ENCODE peak calls at places on chromosomes 3 and 15, in five cellular contexts. O is fibroblast of pulmonary artery, G is mucosa of descending colon, X is B cell, B is lower lobe of right lung. I is an unnamed sample.

GRCh38 chr3:155805802-155806618 is at the start of gene C3orf33:
- DNase-seq in O (peak; percentile 48), X (peak; percentile 89), B (peak; percentile 84), G (peak; percentile 86), I (peak; percentile 47)

GRCh38 chr15:89899303-89899946 is 5.6 kb upstream of the AP3S2 start:
- DNase-seq in X (no peak), G (no peak), O (no peak), B (no peak), I (no peak)

GRCh38 chr15:46304320-46304719 is 669.5 kb downstream of the SQOR start:
- DNase-seq in B (no peak), O (peak; percentile 18), X (no peak), G (no peak), I (no peak)

GRCh38 chr3:132535575-132536441 is 61.3 kb upstream of the ACKR4 start:
- DNase-seq in B (no peak), G (no peak), X (no peak), O (peak; percentile 93), I (peak; percentile 93)

GRCh38 chr15:50916395-50916794 is 7.9 kb downstream of the AP4E1 start:
- DNase-seq in B (no peak), X (no peak), O (no peak), G (no peak), I (no peak)

GRCh38 chr3:149599236-149599635 is 58.6 kb downstream of the WWTR1 start:
- DNase-seq in G (no peak), B (no peak), X (no peak), O (peak; percentile 69), I (no peak)

GRCh38 chr15:60021589-60022378 is 17.7 kb downstream of the FOXB1 start:
- DNase-seq in X (no peak), O (no peak), B (no peak), G (no peak), I (no peak)

GRCh38 chr15:37014137-37014536 is 86.2 kb downstream of the MEIS2 start:
- DNase-seq in O (peak; percentile 75), X (no peak), B (no peak), G (no peak), I (peak; percentile 31)

GRCh38 chr3:59446775-59447465 is 397.1 kb upstream of the CFAP20DC start:
- DNase-seq in B (no peak), X (no peak), G (no peak), O (no peak), I (peak; percentile 6)

GRCh38 chr15:69602921-69603320 is 150.3 kb downstream of the RPLP1 start:
- DNase-seq in X (no peak), O (no peak), G (no peak), B (no peak), I (no peak)

GRCh38 chr3:170033489-170033888 is 4.3 kb upstream of the GPR160 start:
- DNase-seq in B (no peak), G (peak; percentile 57), O (no peak), X (no peak), I (no peak)

GRCh38 chr3:170040283-170040907 is 2.6 kb downstream of the GPR160 start:
- DNase-seq in X (no peak), B (no peak), G (no peak), O (no peak), I (no peak)

GRCh38 chr3:170037463-170038433 is at the start of gene GPR160:
- DNase-seq in B (peak; percentile 94), X (peak; percentile 84), G (peak; percentile 96), O (peak; percentile 37), I (peak; percentile 42)

GRCh38 chr3:170043506-170043905 is 5.7 kb downstream of the GPR160 start:
- DNase-seq in B (no peak), O (no peak), X (no peak), G (no peak), I (peak; percentile 7)

DNA sequence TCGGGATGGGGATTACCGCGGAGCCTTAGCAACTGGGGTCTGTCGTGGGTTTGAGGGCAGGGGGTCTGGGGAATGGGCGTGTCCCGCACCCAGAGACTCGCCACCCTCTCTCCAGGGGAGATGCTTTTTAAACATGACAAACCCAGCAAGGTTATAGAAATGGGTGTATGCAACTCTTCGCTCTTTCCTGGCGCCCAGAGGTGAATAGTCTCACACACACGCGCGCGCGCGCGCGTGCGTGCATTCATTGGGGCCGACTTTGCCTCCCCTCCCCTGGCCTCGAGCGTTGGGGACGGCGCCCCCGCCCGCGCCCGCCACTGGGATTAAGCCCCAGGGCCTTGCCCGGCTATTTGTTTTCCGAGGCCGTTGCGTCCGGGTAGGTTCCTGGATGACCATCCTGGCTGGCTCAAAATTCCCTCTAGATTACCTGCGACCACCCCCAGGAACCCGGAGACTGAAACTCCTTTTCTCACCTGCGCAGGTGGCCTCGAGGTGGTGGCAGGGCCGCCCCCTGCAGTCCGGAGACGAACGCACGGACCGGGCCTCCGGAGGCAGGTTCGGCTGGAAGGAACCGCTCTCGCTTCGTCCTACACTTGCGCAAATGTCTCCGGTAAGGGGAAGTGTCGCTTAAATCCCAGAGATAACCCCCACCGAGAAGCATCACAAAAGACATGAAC is 777 bp downstream of the GPR160 start:
- DNase-seq in O (no peak), B (peak; percentile 74), G (peak; percentile 77), X (peak; percentile 64), I (no peak)
- TF ChIP-seq CTCF in O (no peak), B (peak; percentile 20), G (no peak), X (peak; percentile 47), I (no peak)

GRCh38 chr3:197458179-197458707 is 97.5 kb downstream of the BDH1 start:
- DNase-seq in B (peak; percentile 54), O (peak; percentile 25), G (peak; percentile 73), X (no peak), I (no peak)

GRCh38 chr3:197458906-197459470 is 96.8 kb downstream of the BDH1 start:
- DNase-seq in G (peak; percentile 70), B (no peak), O (no peak), X (no peak), I (no peak)

GRCh38 chr3:197450295-197450694 is 105.5 kb downstream of the BDH1 start:
- DNase-seq in G (no peak), O (no peak), B (no peak), X (no peak), I (no peak)

GRCh38 chr3:197456271-197457091 is 99.3 kb downstream of the BDH1 start:
- DNase-seq in B (peak; percentile 92), G (peak; percentile 86), O (peak; percentile 91), X (peak; percentile 49), I (peak; percentile 92)

DNA sequence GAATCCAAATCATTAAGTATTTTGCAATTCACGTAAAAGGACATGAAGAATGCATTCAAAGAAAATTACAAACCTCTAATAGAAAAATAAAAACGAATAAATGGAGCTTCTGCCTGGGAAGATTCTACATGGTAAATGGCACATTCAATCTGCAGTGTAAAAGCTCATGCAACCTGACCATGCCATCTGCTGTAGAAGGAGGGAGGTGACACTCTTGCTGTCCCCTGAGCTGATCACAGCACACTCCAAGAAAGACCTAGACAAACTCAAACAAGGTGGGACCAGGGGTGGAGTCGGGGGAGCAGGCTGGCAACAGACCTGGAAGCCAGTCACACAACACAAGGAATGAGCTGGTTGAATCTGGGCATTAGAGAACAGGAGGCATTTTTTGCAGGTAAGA is 101.8 kb downstream of the BDH1 start:
- DNase-seq in X (no peak), B (no peak), G (no peak), O (peak; percentile 36), I (no peak)
- TF ChIP-seq CTCF in X (no peak), B (no peak), G (no peak), O (peak; percentile 19), I (peak; percentile 28)

GRCh38 chr15:48802257-48802656 is 8.6 kb downstream of the CEP152 start:
- DNase-seq in X (no peak), O (no peak), B (no peak), G (no peak), I (no peak)

GRCh38 chr15:48798319-48798718 is 12.6 kb downstream of the CEP152 start:
- DNase-seq in X (no peak), G (no peak), B (no peak), O (no peak), I (no peak)

GRCh38 chr15:48802867-48803266 is 8.0 kb downstream of the CEP152 start:
- DNase-seq in G (no peak), B (no peak), X (no peak), O (peak; percentile 84), I (peak; percentile 82)

GRCh38 chr15:48800245-48800644 is 10.6 kb downstream of the CEP152 start:
- DNase-seq in B (no peak), G (no peak), X (no peak), O (no peak), I (no peak)

GRCh38 chr15:48800811-48801460 is 9.9 kb downstream of the CEP152 start:
- DNase-seq in X (no peak), O (peak; percentile 76), G (no peak), B (no peak), I (peak; percentile 55)
- TF ChIP-seq CTCF in X (peak; percentile 63), O (peak; percentile 58), G (peak; percentile 19), B (peak; percentile 48), I (peak; percentile 49)

GRCh38 chr3:108552267-108553159 is 36.7 kb downstream of the CIP2A start:
- DNase-seq in O (peak; percentile 79), X (no peak), B (no peak), G (no peak), I (peak; percentile 65)
- TF ChIP-seq CTCF in O (peak; percentile 42), X (peak; percentile 75), B (peak; percentile 53), G (peak; percentile 13), I (peak; percentile 45)

GRCh38 chr15:98428253-98428989 is 219.9 kb upstream of the IGF1R start:
- DNase-seq in O (peak; percentile 64), B (peak; percentile 78), X (peak; percentile 83), G (peak; percentile 79), I (peak; percentile 51)
- TF ChIP-seq CTCF in O (peak; percentile 51), B (peak; percentile 91), X (peak; percentile 85), G (peak; percentile 85), I (peak; percentile 59)

GRCh38 chr3:197001106-197001971 is 28.3 kb downstream of the MELTF start:
- DNase-seq in B (no peak), G (peak; percentile 27), X (no peak), O (no peak), I (no peak)

GRCh38 chr3:197002701-197003454 is 26.7 kb downstream of the MELTF start:
- DNase-seq in G (peak; percentile 94), O (peak; percentile 68), X (peak; percentile 100), B (peak; percentile 92), I (peak; percentile 59)

GRCh38 chr3:197003461-197004385 is 25.9 kb downstream of the MELTF start:
- DNase-seq in B (no peak), G (peak; percentile 73), O (peak; percentile 11), X (no peak), I (no peak)

GRCh38 chr3:197000211-197000610 is 29.4 kb downstream of the MELTF start:
- DNase-seq in G (peak; percentile 7), B (no peak), O (peak; percentile 12), X (no peak), I (no peak)

DNA sequence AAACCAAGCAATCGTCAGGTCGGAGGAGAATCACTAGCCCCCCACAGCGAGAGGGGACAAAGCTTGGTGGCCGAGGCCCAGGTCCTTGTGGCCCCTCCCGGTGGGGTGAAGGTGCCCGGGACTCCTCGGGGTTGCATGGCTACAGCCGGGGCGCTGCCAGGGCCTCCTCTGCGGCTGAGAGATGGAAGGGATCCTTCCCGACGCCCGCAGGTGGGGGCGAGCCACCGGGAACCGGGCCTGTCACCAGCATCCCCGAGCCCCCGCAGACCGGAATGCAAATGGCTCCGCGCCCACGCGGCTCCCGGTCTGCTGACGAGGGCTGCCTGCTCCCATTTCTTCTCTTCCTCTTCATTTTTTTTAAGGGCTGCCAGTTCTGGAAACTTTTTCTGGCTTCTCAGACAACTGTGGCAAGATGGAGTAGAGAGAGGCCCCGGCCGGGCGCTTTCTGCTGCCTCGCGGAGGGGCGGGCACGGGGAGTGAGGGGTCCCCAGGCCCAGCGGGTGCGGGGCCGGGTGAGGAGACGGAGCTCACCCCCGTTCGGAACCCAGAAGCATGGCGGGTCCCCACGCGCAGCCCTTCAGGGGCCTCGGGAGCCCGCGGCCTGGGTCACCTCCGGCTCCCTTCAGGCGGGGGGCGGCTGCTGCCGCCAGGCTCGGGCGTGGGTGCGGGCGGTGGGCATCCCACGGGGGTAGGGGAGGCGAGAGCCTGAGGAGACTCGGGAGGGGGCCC is 27.5 kb downstream of the MELTF start:
- DNase-seq in G (no peak), O (peak; percentile 16), B (no peak), X (no peak), I (peak; percentile 10)
- TF ChIP-seq CTCF in G (no peak), O (no peak), B (no peak), X (no peak), I (no peak)

I was measured in fibroblast of villous mesenchyme.